ENCODE peak calls at places on chromosome 22, in six cellular contexts. O is pancreas, A is type B pancreatic cell, U is MCF 10A, M is MM.1S, F is colonic mucosa. Z is an unnamed sample.

GRCh38 chr22:23376256-23376655 is 195.9 kb downstream of the BCR start:
- DNase-seq in O (no peak), A (no peak), U (peak), M (peak), F (peak), Z (no peak)

GRCh38 chr22:46036558-46037408 is 59.8 kb upstream of the WNT7B start:
- DNase-seq in O (peak), A (no peak), U (peak), M (peak), F (peak), Z (peak)

GRCh38 chr22:31905356-31905755 is 39.0 kb upstream of the YWHAH start:
- DNase-seq in O (no peak), A (no peak), U (no peak), M (no peak), F (no peak), Z (no peak)

GRCh38 chr22:27460596-27461347 is 340.8 kb downstream of the MN1 start:
- DNase-seq in O (no peak), A (no peak), U (no peak), M (no peak), F (no peak), Z (no peak)

GRCh38 chr22:45564349-45565030 is 61.8 kb downstream of the FBLN1 start:
- DNase-seq in O (no peak), A (no peak), U (no peak), M (no peak), F (no peak), Z (no peak)

GRCh38 chr22:17007852-17008731 is at the start of gene GAB4:
- DNase-seq in O (no peak), A (no peak), U (no peak), M (no peak), F (no peak), Z (no peak)

GRCh38 chr22:35037089-35037488 is 28.9 kb upstream of the ISX start:
- DNase-seq in O (no peak), A (no peak), U (no peak), M (peak), F (no peak), Z (no peak)

GRCh38 chr22:30210235-30210831 is 36.2 kb downstream of the LIF start:
- DNase-seq in O (no peak), A (no peak), U (peak), M (no peak), F (no peak), Z (peak)

GRCh38 chr22:19041403-19042074 is 80.7 kb downstream of the DGCR2 start:
- DNase-seq in O (no peak), A (no peak), U (no peak), M (no peak), F (no peak), Z (no peak)

GRCh38 chr22:50341977-50342650 is 1.0 kb upstream of the PPP6R2 start:
- DNase-seq in O (peak), A (peak), U (peak), M (peak), F (peak), Z (peak)

GRCh38 chr22:20203142-20204099 is 52.6 kb upstream of the CCDC188 start:
- DNase-seq in O (no peak), A (no peak), U (no peak), M (no peak), F (no peak), Z (peak)

GRCh38 chr22:27668828-27669797 is 132.4 kb downstream of the MN1 start:
- DNase-seq in O (no peak), A (no peak), U (peak), M (no peak), F (peak), Z (no peak)

GRCh38 chr22:25884121-25884520 is 142.1 kb downstream of the MYO18B start:
- DNase-seq in O (no peak), A (no peak), U (no peak), M (no peak), F (no peak), Z (no peak)

GRCh38 chr22:39567135-39567946 is 3.2 kb upstream of the CACNA1I start:
- DNase-seq in O (no peak), A (no peak), U (peak), M (peak), F (no peak), Z (no peak)

GRCh38 chr22:49756656-49757055 is 71.0 kb downstream of the BRD1 start:
- DNase-seq in O (no peak), A (no peak), U (no peak), M (no peak), F (no peak), Z (peak)

GRCh38 chr22:30310881-30311771 is 15.6 kb downstream of the TBC1D10A start:
- DNase-seq in O (peak), A (no peak), U (peak), M (no peak), F (peak), Z (peak)

GRCh38 chr22:49301398-49302149 is 526.1 kb downstream of the BRD1 start:
- DNase-seq in O (no peak), A (peak), U (no peak), M (no peak), F (no peak), Z (peak)

GRCh38 chr22:30262917-30263741 is 3.5 kb downstream of the OSM start:
- DNase-seq in O (peak), A (peak), U (peak), M (peak), F (peak), Z (peak)

GRCh38 chr22:32476804-32477203 is 2.2 kb downstream of the FBXO7 start:
- DNase-seq in O (no peak), A (no peak), U (no peak), M (no peak), F (no peak), Z (no peak)

GRCh38 chr22:32764330-32765116 is 37.0 kb upstream of the TIMP3 start:
- DNase-seq in O (no peak), A (no peak), U (peak), M (no peak), F (peak), Z (no peak)

GRCh38 chr22:45083659-45084305 is 74.0 kb upstream of the PHF21B start:
- DNase-seq in O (no peak), A (no peak), U (peak), M (no peak), F (no peak), Z (no peak)

GRCh38 chr22:49959782-49960158 is 802 bp upstream of the PIM3 start:
- DNase-seq in O (peak), A (no peak), U (peak), M (no peak), F (peak), Z (peak)

DNA sequence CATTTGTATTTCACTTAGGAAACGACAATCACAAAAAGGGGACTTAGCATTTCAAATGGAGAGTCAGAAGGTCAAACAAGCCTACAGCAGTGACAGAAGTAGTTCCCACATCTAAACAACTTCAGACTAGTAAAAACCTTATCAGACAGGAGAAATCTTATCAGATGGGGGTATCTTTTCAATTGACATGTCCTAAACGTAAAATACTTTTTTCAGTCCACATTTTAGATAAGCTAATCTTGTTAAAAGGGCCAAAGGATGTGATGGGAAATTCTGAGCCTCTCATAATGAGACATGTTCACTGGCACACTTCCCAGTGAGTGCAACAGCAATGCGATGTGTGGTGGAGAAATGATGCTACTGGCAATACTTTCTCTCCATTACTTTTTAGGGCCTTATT is 2.4 kb downstream of the MAPK1 start:
- DNase-seq in O (no peak), A (no peak), U (peak), M (no peak), F (peak), Z (peak)
- TF ChIP-seq CTCF in O (no peak), A (no peak), U (no peak), M (no peak), F (no peak), Z (no peak)

GRCh38 chr22:38314992-38315800 is 2.0 kb downstream of the CSNK1E start:
- DNase-seq in O (no peak), A (no peak), U (peak), M (peak), F (no peak), Z (peak)

GRCh38 chr22:38315801-38316339 is 1.4 kb downstream of the CSNK1E start:
- DNase-seq in O (no peak), A (no peak), U (peak), M (peak), F (no peak), Z (no peak)

GRCh38 chr22:38317237-38317994 is at the start of gene CSNK1E:
- DNase-seq in O (peak), A (peak), U (peak), M (peak), F (peak), Z (peak)

GRCh38 chr22:38317995-38318715 is 922 bp upstream of the CSNK1E start:
- DNase-seq in O (no peak), A (no peak), U (peak), M (peak), F (peak), Z (peak)

DNA sequence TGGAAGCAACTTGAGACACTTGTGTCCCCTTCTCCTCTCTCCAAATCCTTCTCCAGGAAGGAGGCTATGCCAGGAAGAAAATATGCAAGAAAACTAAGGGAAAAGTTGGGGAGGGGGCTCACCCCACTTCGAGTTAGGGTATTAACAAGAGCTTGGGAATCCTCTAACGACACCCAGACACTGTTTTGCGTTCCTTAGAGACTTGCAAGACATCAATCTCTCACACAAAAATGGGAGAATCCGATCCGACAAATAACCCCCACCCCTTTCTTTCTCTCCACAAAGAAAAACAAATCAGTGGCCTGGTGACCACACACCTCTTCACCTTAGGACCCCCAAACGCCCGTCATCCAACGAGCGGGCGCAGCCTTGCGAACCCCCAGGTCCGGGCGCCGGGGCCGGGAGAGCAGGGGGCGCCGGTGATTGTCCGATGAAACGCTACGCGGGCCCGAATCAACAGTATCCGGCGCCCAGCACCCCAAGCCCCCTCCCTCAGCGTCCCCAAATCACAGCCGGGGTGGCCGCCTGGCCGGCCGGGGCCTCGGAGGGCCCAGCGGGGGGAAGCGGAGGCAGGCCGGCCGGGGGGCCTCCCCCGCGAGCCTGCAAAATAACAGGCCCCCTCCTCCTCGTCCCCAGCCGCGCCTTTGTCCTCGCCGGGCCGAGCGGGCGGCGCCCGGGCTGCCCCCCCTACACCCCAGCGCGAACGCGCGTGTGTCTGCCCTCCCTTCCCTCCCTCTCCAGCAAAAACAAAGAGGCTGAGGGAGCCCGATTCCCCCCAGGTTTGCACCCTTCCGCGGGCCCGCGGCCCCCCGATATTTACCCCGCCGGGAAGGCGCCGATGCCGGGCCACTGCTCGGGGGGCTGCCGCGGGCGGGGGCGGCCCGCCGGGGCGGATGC is 645 bp downstream of the CSNK1E start:
- DNase-seq in O (peak), A (no peak), U (peak), M (peak), F (peak), Z (peak)
- TF ChIP-seq CTCF in O (no peak), A (no peak), U (no peak), M (no peak), F (no peak), Z (no peak)

DNA sequence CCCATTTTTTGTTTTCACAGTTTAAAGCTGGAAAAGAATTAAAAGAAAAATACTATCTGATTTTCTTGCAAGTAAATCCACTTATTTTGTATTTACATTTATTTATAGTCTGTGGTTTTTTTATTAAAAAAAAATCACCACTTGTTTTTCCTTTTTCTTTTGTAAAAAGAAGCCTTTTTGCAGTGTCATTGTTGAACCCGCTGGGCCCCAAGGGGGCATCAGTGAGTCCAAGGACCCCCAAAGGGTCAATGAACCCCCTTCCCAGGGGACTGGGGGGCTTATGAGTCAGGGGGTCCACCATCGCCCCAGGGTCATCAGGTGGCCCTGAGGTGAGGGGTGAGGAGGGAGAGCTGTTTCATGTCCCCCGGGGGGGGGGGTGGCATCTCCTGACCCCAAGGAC is 34.0 kb upstream of the EIF3D start:
- DNase-seq in O (no peak), A (no peak), U (no peak), M (no peak), F (no peak), Z (no peak)
- TF ChIP-seq CTCF in O (no peak), A (no peak), U (no peak), M (no peak), F (no peak), Z (no peak)

GRCh38 chr22:43826142-43827093 is 14.3 kb upstream of the EFCAB6 start:
- DNase-seq in O (peak), A (peak), U (peak), M (peak), F (no peak), Z (peak)
- TF ChIP-seq CTCF in O (peak), A (no peak), U (peak), M (peak), F (no peak), Z (no peak)

Z was measured in stomach.